ENCODE peak calls at places on chromosomes 5 and 9, in six cellular contexts. V is stimulated activated CD8-positive, alpha-beta memory T cell treated with anti-CD3 and anti-CD28 coated beads, Interleukin-12 subunit alpha, Interleukin-12 subunit beta, amount 100 ng/mL, for 1 hour; Z is iris pigment epithelial cell; M is sigmoid colon; P is NCI-H1694 treated with DMSO at 0.1 percent for 48 hours; W is stimulated activated CD4-positive, alpha-beta T cell treated with anti-CD3 and anti-CD28 coated beads, TNF-alpha, amount 100 ng/mL, for 24 hours. K is an unnamed sample.

GRCh38 chr9:136538599-136539426 is 7.0 kb downstream of the NOTCH1 start:
- DNase-seq in V (peak), Z (no peak), M (no peak), P (no peak), W (peak), K (no peak)

GRCh38 chr5:157732784-157733262 is 1.6 kb downstream of the THG1L start:
- DNase-seq in V (no peak), Z (no peak), M (no peak), P (no peak), W (no peak), K (no peak)

GRCh38 chr5:65100846-65101678 is 332.3 kb downstream of the CWC27 start:
- DNase-seq in V (no peak), Z (peak), M (no peak), P (peak), W (no peak), K (no peak)

GRCh38 chr5:79436224-79436623 is 77.7 kb downstream of the HOMER1 start:
- DNase-seq in V (no peak), Z (peak), M (no peak), P (no peak), W (no peak), K (no peak)

GRCh38 chr9:124480621-124480981 is 26.6 kb downstream of the NR5A1 start:
- DNase-seq in V (no peak), Z (peak), M (no peak), P (no peak), W (no peak), K (peak)

GRCh38 chr5:113053614-113054013 is 77.0 kb downstream of the DCP2 start:
- DNase-seq in V (no peak), Z (peak), M (no peak), P (no peak), W (no peak), K (no peak)

GRCh38 chr5:82100303-82101077 is 128.7 kb downstream of the ATG10 start:
- DNase-seq in V (no peak), Z (peak), M (no peak), P (no peak), W (no peak), K (peak)

GRCh38 chr5:149588947-149589346 is 7.6 kb downstream of the ARHGEF37 start:
- DNase-seq in V (no peak), Z (no peak), M (no peak), P (no peak), W (no peak), K (no peak)

GRCh38 chr5:180441577-180441976 is 52.6 kb upstream of the CNOT6 start:
- DNase-seq in V (no peak), Z (peak), M (no peak), P (no peak), W (no peak), K (no peak)

K was measured in GM18507.